ENCODE peak calls at places on chromosomes 4 and X, in ten cellular contexts. C is PC-9, F is body of pancreas, K is kidney, M is ascending aorta, X is fibroblast of lung, L is OCI-LY7, T is colonic mucosa, Q is fibroblast of pulmonary artery, Y is IMR-90. G is an unnamed sample.
A peak's percentile ranks its signal among the peaks of the same experiment; 100 is the strongest.

GRCh38 chrX:48703642-48704481 is 7.3 kb downstream of the SUV39H1 start:
- DNase-seq in C (peak; percentile 61), F (no peak), K (no peak), M (no peak), X (peak; percentile 25), L (no peak), T (peak; percentile 30), Q (peak; percentile 18), Y (peak; percentile 23), G (no peak)

GRCh38 chrX:46268429-46268828 is 276.8 kb downstream of the ZNF674 start:
- DNase-seq in C (peak; percentile 18), F (peak; percentile 23), K (no peak), M (no peak), X (peak; percentile 79), L (no peak), T (no peak), Q (peak; percentile 10), Y (no peak), G (no peak)

GRCh38 chr4:7196731-7197130 is 4.4 kb downstream of the SORCS2 start:
- DNase-seq in C (peak; percentile 85), F (no peak), K (no peak), M (no peak), X (no peak), L (no peak), T (no peak), Q (no peak), Y (no peak), G (no peak)

GRCh38 chr4:35521682-35522081 is 722.6 kb downstream of the ARAP2 start:
- DNase-seq in C (no peak), F (no peak), K (no peak), M (no peak), X (no peak), L (no peak), T (no peak), Q (no peak), Y (no peak), G (no peak)

GRCh38 chr4:142238589-142238988 is 602.2 kb downstream of the IL15 start:
- DNase-seq in C (no peak), F (no peak), K (no peak), M (no peak), X (peak; percentile 70), L (no peak), T (no peak), Q (no peak), Y (peak; percentile 67), G (peak; percentile 28)

GRCh38 chrX:129493643-129494042 is 29.6 kb downstream of the SMARCA1 start:
- DNase-seq in C (no peak), F (no peak), K (no peak), M (no peak), X (peak; percentile 67), L (no peak), T (no peak), Q (peak; percentile 44), Y (peak; percentile 63), G (peak; percentile 34)

GRCh38 chr4:76801621-76802545 is 96.1 kb downstream of the SOWAHB start:
- DNase-seq in C (no peak), F (no peak), K (peak; percentile 81), M (no peak), X (peak; percentile 36), L (no peak), T (no peak), Q (no peak), Y (no peak), G (no peak)

GRCh38 chr4:1693131-1693896 is 9.2 kb upstream of the FAM53A start:
- DNase-seq in C (peak; percentile 60), F (peak; percentile 80), K (peak; percentile 85), M (no peak), X (peak; percentile 67), L (peak; percentile 85), T (peak; percentile 62), Q (peak; percentile 84), Y (peak; percentile 72), G (no peak)

GRCh38 chrX:132591719-132592275 is 103.0 kb upstream of the MBNL3 start:
- DNase-seq in C (no peak), F (no peak), K (no peak), M (no peak), X (no peak), L (no peak), T (no peak), Q (no peak), Y (no peak), G (no peak)

GRCh38 chr4:130026185-130026584 is 930.2 kb downstream of the C4orf33 start:
- DNase-seq in C (no peak), F (no peak), K (no peak), M (no peak), X (no peak), L (peak; percentile 57), T (no peak), Q (no peak), Y (no peak), G (no peak)

GRCh38 chr4:80912350-80912749 is 118.2 kb upstream of the BMP3 start:
- DNase-seq in C (no peak), F (no peak), K (no peak), M (no peak), X (no peak), L (no peak), T (no peak), Q (no peak), Y (no peak), G (no peak)

GRCh38 chr4:5361968-5362367 is 310.7 kb downstream of the STK32B start:
- DNase-seq in C (no peak), F (no peak), K (no peak), M (no peak), X (no peak), L (peak; percentile 28), T (no peak), Q (peak; percentile 35), Y (peak; percentile 38), G (no peak)

GRCh38 chr4:87080462-87080861 is 140.0 kb downstream of the KLHL8 start:
- DNase-seq in C (no peak), F (no peak), K (no peak), M (no peak), X (no peak), L (no peak), T (no peak), Q (no peak), Y (no peak), G (no peak)

GRCh38 chr4:577499-578450 is 1.7 kb upstream of the TMEM271 start:
- DNase-seq in C (peak; percentile 25), F (no peak), K (no peak), M (no peak), X (peak; percentile 36), L (no peak), T (no peak), Q (no peak), Y (no peak), G (no peak)

GRCh38 chr4:15587649-15588048 is 67.5 kb downstream of the FBXL5 start:
- DNase-seq in C (no peak), F (no peak), K (no peak), M (no peak), X (no peak), L (no peak), T (no peak), Q (peak; percentile 72), Y (no peak), G (no peak)

GRCh38 chr4:87853108-87853507 is 20.3 kb downstream of the MEPE start:
- DNase-seq in C (no peak), F (no peak), K (no peak), M (no peak), X (peak; percentile 41), L (peak; percentile 33), T (no peak), Q (peak; percentile 78), Y (peak; percentile 51), G (peak; percentile 25)

GRCh38 chr4:2797545-2798305 is 4.8 kb downstream of the SH3BP2 start:
- DNase-seq in C (no peak), F (peak; percentile 87), K (peak; percentile 84), M (no peak), X (no peak), L (no peak), T (peak; percentile 22), Q (no peak), Y (no peak), G (no peak)

GRCh38 chr4:71066737-71067716 is 73.6 kb downstream of the DCK start:
- DNase-seq in C (no peak), F (no peak), K (no peak), M (no peak), X (no peak), L (no peak), T (no peak), Q (no peak), Y (no peak), G (no peak)

GRCh38 chr4:23873717-23874535 is 15.9 kb downstream of the PPARGC1A start:
- DNase-seq in C (no peak), F (no peak), K (no peak), M (no peak), X (no peak), L (no peak), T (no peak), Q (no peak), Y (no peak), G (no peak)

GRCh38 chr4:13645075-13645474 is 17.6 kb upstream of the BOD1L1 start:
- DNase-seq in C (no peak), F (no peak), K (no peak), M (no peak), X (no peak), L (no peak), T (no peak), Q (no peak), Y (no peak), G (no peak)

GRCh38 chrX:57677132-57677858 is 2.8 kb downstream of the NLRP2B start:
- DNase-seq in C (no peak), F (no peak), K (no peak), M (no peak), X (no peak), L (no peak), T (no peak), Q (no peak), Y (no peak), G (no peak)

GRCh38 chr4:102319594-102319993 is 25.7 kb downstream of the SLC39A8 start:
- DNase-seq in C (no peak), F (no peak), K (no peak), M (no peak), X (no peak), L (no peak), T (no peak), Q (no peak), Y (no peak), G (no peak)
- H3K4me3 ChIP-seq in C (no peak overlapping the region), F (no peak overlapping the region), K (no peak overlapping the region), M (no peak overlapping the region), X (no peak overlapping the region), L (no peak overlapping the region), T (no peak overlapping the region), Q (no peak overlapping the region), Y (no peak overlapping the region), G (no peak overlapping the region)

GRCh38 chr4:41883988-41884737 is 51.1 kb upstream of the TMEM33 start:
- DNase-seq in C (no peak), F (no peak), K (no peak), M (no peak), X (no peak), L (no peak), T (no peak), Q (no peak), Y (no peak), G (no peak)
- TF ChIP-seq CTCF in C (no peak), F (no peak), K (no peak), M (no peak), X (peak; percentile 18), L (no peak), T (no peak), Q (no peak), Y (no peak), G (no peak)

GRCh38 chr4:173505924-173506779 is 23.9 kb downstream of the HAND2 start:
- DNase-seq in C (peak; percentile 17), F (peak; percentile 65), K (no peak), M (no peak), X (no peak), L (peak; percentile 34), T (peak; percentile 71), Q (peak; percentile 77), Y (peak; percentile 45), G (no peak)
- H3K4me3 ChIP-seq in C (no peak overlapping the region), F (no peak overlapping the region), K (no peak overlapping the region), M (no peak overlapping the region), X (no peak overlapping the region), L (no peak overlapping the region), T (peak overlapping the region; percentile 19), Q (no peak overlapping the region), Y (no peak overlapping the region), G (no peak overlapping the region)

GRCh38 chrX:11531226-11531625 is 134.5 kb downstream of the ARHGAP6 start:
- DNase-seq in C (no peak), F (no peak), K (no peak), M (no peak), X (peak; percentile 3), L (peak; percentile 18), T (no peak), Q (peak; percentile 55), Y (peak; percentile 22), G (no peak)
- TF ChIP-seq CTCF in C (no peak), F (no peak), K (no peak), M (peak; percentile 33), X (peak; percentile 39), L (peak; percentile 62), T (no peak), Q (peak; percentile 42), Y (peak; percentile 53), G (peak; percentile 39)